ENCODE peak calls at places on chromosomes 16 and 17, in ten cellular contexts. K, W, P, M, B, O, X, U, Q and A are unnamed samples. For H3K27me3, the result is how much of the 10 kb centered on the place peaks cover.

GRCh38 chr17:59388070-59388556 is 56.7 kb downstream of the YPEL2 start:
- DNase-seq in W (no peak), U (no peak), B (no peak), Q (no peak), M (no peak), X (no peak), K (no peak), P (no peak), O (no peak), A (no peak)

GRCh38 chr16:80993293-80993691 is 13.4 kb downstream of the CMC2 start:
- DNase-seq in B (peak), O (peak), Q (no peak), W (no peak), M (no peak), P (no peak), K (peak), U (no peak), X (peak), A (peak)

GRCh38 chr17:51258756-51259573 is 884 bp downstream of the MBTD1 start:
- DNase-seq in X (no peak), K (peak), P (no peak), Q (no peak), O (no peak), B (no peak), W (peak), M (no peak), U (no peak), A (peak)

GRCh38 chr16:8087597-8088279 is 502.6 kb downstream of the TMEM114 start:
- DNase-seq in U (no peak), O (no peak), B (no peak), W (no peak), M (no peak), P (no peak), K (no peak), X (no peak), Q (no peak), A (no peak)

GRCh38 chr17:45935710-45936509 is 41.6 kb downstream of the MAPT start:
- DNase-seq in M (no peak), B (no peak), K (no peak), O (no peak), X (no peak), W (no peak), U (no peak), P (no peak), Q (no peak), A (no peak)

GRCh38 chr17:31926100-31926729 is 10.6 kb upstream of the SUZ12 start:
- DNase-seq in K (no peak), P (no peak), Q (no peak), M (no peak), X (no peak), U (no peak), O (no peak), B (no peak), W (no peak), A (no peak)

GRCh38 chr16:83533193-83533592 is 274.6 kb upstream of the HSBP1 start:
- DNase-seq in W (peak), O (no peak), Q (no peak), K (peak), X (peak), M (no peak), P (no peak), B (no peak), U (no peak), A (no peak)

GRCh38 chr17:59643159-59643857 is 23.6 kb downstream of the CLTC start:
- DNase-seq in B (peak), X (peak), O (peak), K (peak), Q (peak), W (peak), M (no peak), U (no peak), P (no peak), A (no peak)

GRCh38 chr16:11833951-11834695 is 17.2 kb downstream of the RSL1D1 start:
- DNase-seq in W (peak), B (peak), Q (no peak), K (peak), X (peak), P (no peak), U (no peak), O (peak), M (no peak), A (peak)

GRCh38 chr16:19411298-19411697 is 6.4 kb upstream of the TMC5 start:
- DNase-seq in P (no peak), X (no peak), B (no peak), W (peak), M (no peak), Q (no peak), K (no peak), U (no peak), O (no peak), A (no peak)

GRCh38 chr17:78956254-78956653 is 23.5 kb downstream of the LGALS3BP start:
- DNase-seq in Q (no peak), M (no peak), K (no peak), P (no peak), O (peak), B (no peak), U (no peak), W (no peak), X (no peak), A (peak)

GRCh38 chr17:16516594-16517018 is 24.6 kb upstream of the LRRC75A start:
- DNase-seq in K (peak), B (peak), O (no peak), Q (no peak), P (no peak), W (peak), U (peak), X (peak), M (peak), A (peak)

GRCh38 chr16:79580465-79581200 is 19.9 kb downstream of the MAF start:
- DNase-seq in K (no peak), M (no peak), O (no peak), B (no peak), X (no peak), W (no peak), U (no peak), Q (peak), P (no peak), A (no peak)

GRCh38 chr17:44389723-44390202 is 314 bp upstream of the ITGA2B start:
- DNase-seq in B (no peak), K (no peak), X (no peak), W (no peak), P (no peak), O (no peak), M (no peak), Q (no peak), U (no peak), A (no peak)

GRCh38 chr16:27849621-27850020 is 213.9 kb downstream of the GSG1L start:
- DNase-seq in M (no peak), O (no peak), X (no peak), B (no peak), P (no peak), W (no peak), K (no peak), Q (no peak), U (no peak), A (no peak)

GRCh38 chr16:56930516-56931252 is 1.3 kb upstream of the HERPUD1 start:
- DNase-seq in M (no peak), X (no peak), B (peak), Q (peak), W (no peak), U (no peak), K (no peak), O (no peak), P (no peak), A (no peak)

GRCh38 chr16:58421529-58421928 is 29.3 kb downstream of the GINS3 start:
- DNase-seq in U (no peak), X (peak), K (peak), B (no peak), M (no peak), Q (no peak), W (peak), P (no peak), O (peak), A (no peak)

GRCh38 chr17:58756246-58757161 is 850 bp downstream of the PPM1E start:
- DNase-seq in W (no peak), X (no peak), Q (peak), O (no peak), U (peak), K (no peak), M (no peak), P (peak), B (no peak), A (peak)

GRCh38 chr17:62085511-62086408 is 20.7 kb upstream of the MED13 start:
- DNase-seq in W (no peak), P (no peak), K (no peak), O (no peak), M (no peak), Q (no peak), X (peak), B (no peak), U (no peak), A (peak)

GRCh38 chr17:427327-427726 is 74.7 kb upstream of the RPH3AL start:
- DNase-seq in Q (peak), P (no peak), X (no peak), W (no peak), M (no peak), B (no peak), O (no peak), U (no peak), K (no peak), A (no peak)

GRCh38 chr17:35345926-35346771 is 27.3 kb downstream of the SLFN11 start:
- DNase-seq in K (peak), X (peak), W (no peak), Q (peak), P (peak), U (peak), O (no peak), B (peak), M (no peak), A (peak)

DNA sequence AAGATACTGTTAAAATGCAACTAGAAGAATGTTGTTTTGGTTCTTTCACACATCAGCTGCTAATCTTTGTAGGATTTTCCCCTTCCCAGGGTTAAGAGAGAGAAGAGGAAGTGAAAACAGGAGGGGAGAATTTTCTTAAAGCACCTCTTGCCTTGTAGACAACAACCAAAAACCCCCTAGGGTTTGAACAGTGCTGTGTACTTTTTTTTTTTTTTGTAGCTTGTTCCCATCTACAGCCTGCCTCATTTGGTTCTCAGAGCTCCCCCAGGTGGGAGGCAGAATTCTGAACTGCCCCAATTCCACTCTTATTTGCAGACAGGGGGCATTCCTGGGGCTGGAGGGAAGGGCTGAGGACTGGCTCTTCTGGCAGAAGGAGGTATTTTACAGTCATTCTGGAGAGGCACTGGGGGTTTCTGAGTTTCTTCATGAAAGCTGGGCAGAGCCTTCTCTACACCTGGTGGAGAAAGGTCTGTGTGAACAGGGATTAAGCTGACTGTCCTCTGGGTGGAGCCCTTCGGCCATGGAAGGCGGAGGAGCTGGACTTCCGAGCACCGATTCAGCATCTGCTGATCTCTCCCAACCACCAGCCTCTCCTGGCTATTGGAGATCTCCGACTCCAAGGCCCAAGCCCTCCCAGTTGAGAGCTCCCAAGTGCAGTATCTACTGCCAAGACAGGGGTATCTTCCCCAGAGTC is 32.2 kb downstream of the SMARCE1 start:
- DNase-seq in X (peak), B (peak), M (peak), U (peak), W (peak), P (peak), O (peak), K (peak), Q (peak), A (peak)
- H3K27me3 ChIP-seq in X (half or more), B (under half), M (under half), U (half or more), W (under half), P (half or more), O (under half), K (under half), Q (under half), A (under half)

GRCh38 chr16:89531821-89532526 is 23.8 kb downstream of the SPG7 start:
- DNase-seq in B (no peak), U (no peak), K (no peak), X (no peak), W (no peak), O (no peak), P (no peak), Q (no peak), M (no peak), A (no peak)

GRCh38 chr16:89525146-89525913 is 17.1 kb downstream of the SPG7 start:
- DNase-seq in B (no peak), K (no peak), P (no peak), Q (no peak), W (no peak), X (no peak), U (no peak), M (no peak), O (no peak), A (no peak)

GRCh38 chr16:89534147-89534788 is 26.1 kb downstream of the SPG7 start:
- DNase-seq in X (no peak), Q (no peak), O (no peak), B (peak), M (no peak), W (no peak), P (no peak), K (no peak), U (no peak), A (no peak)

GRCh38 chr16:89529097-89529496 is 20.9 kb downstream of the SPG7 start:
- DNase-seq in O (no peak), B (no peak), Q (no peak), P (no peak), K (no peak), M (no peak), U (no peak), X (no peak), W (no peak), A (no peak)

DNA sequence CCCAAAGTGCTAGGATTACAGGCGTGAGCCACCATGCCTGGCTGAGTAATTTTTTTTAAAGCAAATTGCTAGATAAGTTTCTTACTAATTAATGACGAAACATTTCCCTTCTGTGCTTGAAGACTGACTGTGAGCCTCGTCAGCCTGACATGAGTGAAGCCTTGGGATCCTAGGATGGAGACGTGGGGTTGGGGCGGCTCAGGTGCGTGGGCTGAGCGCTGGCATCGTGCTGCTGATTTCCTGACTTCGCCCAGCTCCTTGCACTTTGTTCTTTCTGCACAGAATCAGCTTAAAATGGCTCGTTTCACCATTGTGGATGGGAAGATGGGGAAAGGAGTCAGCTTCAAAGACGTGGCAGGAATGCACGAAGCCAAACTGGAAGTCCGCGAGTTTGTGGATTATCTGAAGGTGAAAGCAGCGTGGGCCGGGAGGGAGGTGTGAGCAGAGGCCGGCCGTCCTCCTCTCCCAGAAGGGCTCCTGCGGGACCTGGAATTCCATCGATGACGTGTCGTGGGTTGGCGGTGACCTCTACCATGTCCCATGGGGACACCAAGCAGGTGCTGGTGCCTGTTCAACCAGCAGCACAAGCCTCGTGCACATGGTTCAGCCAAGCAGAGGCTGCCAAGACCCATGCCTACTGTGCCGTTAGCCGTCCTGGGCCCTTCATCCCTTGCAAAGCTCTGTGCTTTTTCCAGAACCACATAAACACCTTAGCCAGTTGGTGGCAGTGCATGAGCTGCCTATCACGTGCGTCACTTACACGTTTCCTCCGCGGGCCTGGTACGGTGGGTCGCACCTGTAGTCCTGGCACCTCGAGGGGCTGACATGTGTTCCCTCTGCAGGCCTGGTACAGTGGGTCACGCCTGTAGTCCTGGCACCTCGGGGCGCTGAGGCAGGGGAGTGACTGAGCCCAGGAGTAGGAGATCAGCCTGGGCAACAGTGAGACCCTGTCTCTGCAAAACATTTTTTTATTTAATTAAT is 22.5 kb downstream of the SPG7 start:
- DNase-seq in W (no peak), B (no peak), X (no peak), M (no peak), O (no peak), P (no peak), U (no peak), K (no peak), Q (no peak), A (no peak)
- H3K4me3 ChIP-seq in W (no peak), B (no peak), X (no peak), M (no peak), O (no peak), P (peak), U (no peak), K (no peak), Q (no peak), A (no peak)

DNA sequence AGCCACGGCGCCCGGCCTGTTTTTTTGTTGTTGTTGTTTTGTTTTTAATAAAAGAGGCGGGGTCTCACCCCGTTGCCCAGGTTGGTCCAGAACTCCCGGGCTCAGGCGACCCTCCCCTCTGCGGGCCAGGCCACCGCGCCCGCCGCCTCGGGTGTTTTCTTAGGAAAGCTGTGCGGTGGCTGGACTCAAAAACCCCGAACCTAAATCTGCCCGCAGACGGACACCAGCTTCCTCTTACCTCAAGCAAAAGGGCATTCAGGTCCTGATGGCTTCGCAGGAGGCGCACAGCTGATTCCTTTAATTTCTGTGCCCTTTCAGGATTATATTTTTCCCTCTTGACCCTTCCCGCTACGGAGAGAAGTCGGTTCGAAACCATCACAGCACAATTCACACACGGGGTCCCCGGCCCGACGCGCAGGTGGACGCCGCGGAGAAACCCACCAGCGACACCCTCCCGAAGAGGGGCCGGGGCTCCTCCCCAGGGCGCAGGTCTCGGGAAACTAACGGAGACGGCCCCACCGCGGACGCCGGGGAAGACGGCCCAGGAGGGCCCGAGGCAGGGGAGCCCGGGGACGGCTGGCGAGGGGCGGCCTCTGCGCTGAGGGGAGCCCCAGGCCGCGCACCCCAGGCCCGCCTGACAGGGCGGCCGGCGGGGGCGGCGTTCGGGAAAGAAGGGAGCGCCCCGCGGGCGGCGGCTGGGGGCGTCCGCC is 653 bp downstream of the FANCA start:
- DNase-seq in B (no peak), X (no peak), U (peak), K (no peak), W (peak), M (no peak), Q (peak), O (no peak), P (no peak), A (no peak)
- H2AFZ ChIP-seq in B (peak), X (peak), U (peak), K (peak), W (peak), M (no peak), Q (peak), O (peak), P (peak), A (peak)

DNA sequence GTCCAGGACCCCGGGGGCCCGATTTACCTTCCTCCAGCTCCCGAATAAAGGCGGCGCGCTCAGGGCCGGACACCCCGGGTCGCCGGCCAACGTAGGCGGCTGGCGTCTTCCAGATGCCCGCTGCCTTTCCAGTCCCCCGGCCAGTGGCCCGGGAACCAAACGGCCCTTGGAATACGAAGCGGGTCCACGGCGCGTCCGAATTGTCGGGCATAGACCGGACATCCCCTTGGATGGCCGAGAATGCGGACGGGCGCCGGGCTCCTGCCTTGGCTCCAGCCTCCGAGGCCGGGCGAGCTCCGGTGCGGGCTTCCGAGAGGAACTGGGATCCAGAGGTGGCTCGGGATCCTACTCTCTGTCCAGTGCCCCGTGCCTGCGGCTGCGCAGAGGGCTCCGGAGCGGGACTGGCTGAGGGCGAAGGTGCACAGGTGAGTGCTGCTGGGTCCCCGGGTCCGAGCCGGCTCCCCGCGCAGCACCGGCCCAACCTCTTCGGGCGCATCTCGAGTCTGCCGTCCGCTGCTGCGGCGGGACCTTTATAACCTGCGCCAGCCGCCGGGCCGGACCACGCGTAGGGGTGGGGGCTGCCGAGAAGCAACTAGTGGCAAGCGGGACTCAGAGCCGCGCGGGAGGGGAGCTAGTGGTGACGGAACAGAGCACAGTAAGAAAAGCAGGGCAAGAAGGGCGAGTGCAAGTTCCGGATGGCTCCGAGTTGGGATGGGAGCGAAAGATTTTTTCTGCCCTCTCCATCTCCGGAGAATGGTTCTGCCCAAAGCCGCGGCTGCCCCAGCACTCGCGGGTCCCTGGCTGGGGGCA is at the start of gene HAP1:
- DNase-seq in P (peak), U (peak), X (peak), M (no peak), O (no peak), Q (peak), W (peak), K (peak), B (peak), A (peak)
- H3K27me3 ChIP-seq in P (under half), U (half or more), X (half or more), M (under half), O (under half), Q (half or more), W (under half), K (under half), B (half or more), A (half or more)

GRCh38 chr17:73341350-73342056 is 29.7 kb upstream of the CDC42EP4 start:
- DNase-seq in U (no peak), B (no peak), W (no peak), X (no peak), M (no peak), K (no peak), Q (no peak), P (no peak), O (no peak), A (no peak)

GRCh38 chr17:73343168-73343634 is 31.4 kb upstream of the CDC42EP4 start:
- DNase-seq in U (peak), M (no peak), B (peak), W (no peak), X (peak), K (peak), Q (peak), P (peak), O (no peak), A (peak)

GRCh38 chr17:73343739-73344454 is 32.1 kb upstream of the CDC42EP4 start:
- DNase-seq in Q (no peak), W (no peak), P (no peak), K (no peak), U (peak), M (no peak), B (no peak), O (peak), X (no peak), A (no peak)

GRCh38 chr17:73342057-73342522 is 30.3 kb upstream of the CDC42EP4 start:
- DNase-seq in U (peak), Q (peak), W (peak), B (peak), X (peak), O (no peak), P (peak), K (peak), M (no peak), A (peak)

GRCh38 chr17:73342549-73343167 is 30.9 kb upstream of the CDC42EP4 start:
- DNase-seq in B (no peak), U (no peak), P (peak), O (no peak), Q (peak), M (no peak), W (peak), X (peak), K (peak), A (no peak)
- H3K4me3 ChIP-seq in B (no peak), U (peak), P (no peak), O (no peak), Q (peak), M (no peak), W (no peak), X (no peak), K (no peak), A (no peak)

GRCh38 chr16:30379165-30379783 is 3.1 kb downstream of the SEPTIN1 start:
- DNase-seq in U (no peak), O (no peak), W (no peak), B (no peak), Q (no peak), M (no peak), X (no peak), P (no peak), K (no peak), A (peak)
- H2AFZ ChIP-seq in U (no peak), O (peak), W (peak), B (peak), Q (peak), M (no peak), X (peak), P (peak), K (peak), A (peak)